ENCODE peak calls at places on chromosomes 6 and 20, in nine cellular contexts. C is hepatocyte, U is keratinocyte, J is cardiac muscle cell, P is pancreas, Y is uterus, V is neuronal stem cell, I is fibroblast of lung, M is adrenal gland. S is an unnamed sample.

GRCh38 chr20:44091026-44091425 is 96.0 kb downstream of the JPH2 start:
- DNase-seq in C (no peak), U (no peak), J (no peak), P (no peak), Y (no peak), V (no peak), I (peak; percentile 17), M (no peak), S (no peak)

GRCh38 chr6:135299256-135299655 is 118.1 kb downstream of the MYB start:
- DNase-seq in C (no peak), U (no peak), J (no peak), P (no peak), Y (no peak), V (no peak), I (no peak), M (no peak), S (no peak)

GRCh38 chr6:8082954-8083858 is 19.0 kb upstream of the BLOC1S5 start:
- DNase-seq in C (peak; percentile 16), U (peak; percentile 56), J (no peak), P (peak; percentile 23), Y (no peak), V (no peak), I (peak; percentile 84), M (peak; percentile 27), S (peak; percentile 43)

GRCh38 chr6:111523484-111524166 is 40.6 kb upstream of the REV3L start:
- DNase-seq in C (no peak), U (no peak), J (no peak), P (no peak), Y (no peak), V (no peak), I (no peak), M (no peak), S (no peak)

GRCh38 chr6:105135056-105135455 is 44.8 kb downstream of the POPDC3 start:
- DNase-seq in C (no peak), U (no peak), J (peak; percentile 59), P (no peak), Y (no peak), V (no peak), I (peak; percentile 20), M (no peak), S (no peak)

GRCh38 chr6:786946-787763 is 94.2 kb upstream of the EXOC2 start:
- DNase-seq in C (no peak), U (no peak), J (peak; percentile 34), P (no peak), Y (no peak), V (no peak), I (no peak), M (peak; percentile 13), S (no peak)

GRCh38 chr6:151389640-151390275 is 1.6 kb downstream of the ZBTB2 start:
- DNase-seq in C (peak; percentile 77), U (no peak), J (peak; percentile 51), P (peak; percentile 37), Y (peak; percentile 65), V (no peak), I (peak; percentile 78), M (peak; percentile 74), S (peak; percentile 71)

GRCh38 chr6:659716-660581 is 3.0 kb upstream of the HUS1B start:
- DNase-seq in C (no peak), U (no peak), J (no peak), P (no peak), Y (no peak), V (no peak), I (no peak), M (no peak), S (no peak)

GRCh38 chr6:31708224-31708623 is 1.6 kb downstream of the LY6G6F start:
- DNase-seq in C (no peak), U (no peak), J (no peak), P (no peak), Y (no peak), V (no peak), I (no peak), M (no peak), S (no peak)

GRCh38 chr6:79544299-79544927 is 7.2 kb upstream of the LCA5 start:
- DNase-seq in C (no peak), U (no peak), J (peak; percentile 10), P (no peak), Y (no peak), V (no peak), I (peak; percentile 56), M (no peak), S (no peak)

GRCh38 chr20:62062661-62063600 is 2.8 kb downstream of the TAF4 start:
- DNase-seq in C (no peak), U (no peak), J (no peak), P (no peak), Y (no peak), V (no peak), I (no peak), M (no peak), S (no peak)

GRCh38 chr6:72212686-72213085 is 326.3 kb downstream of the RIMS1 start:
- DNase-seq in C (no peak), U (no peak), J (no peak), P (no peak), Y (no peak), V (no peak), I (no peak), M (no peak), S (no peak)

GRCh38 chr20:48710341-48711043 is 117.3 kb downstream of the PREX1 start:
- DNase-seq in C (no peak), U (no peak), J (no peak), P (no peak), Y (no peak), V (no peak), I (no peak), M (no peak), S (no peak)

GRCh38 chr20:48708630-48709029 is 119.2 kb downstream of the PREX1 start:
- DNase-seq in C (no peak), U (no peak), J (no peak), P (no peak), Y (no peak), V (no peak), I (no peak), M (no peak), S (no peak)

GRCh38 chr20:48709292-48709691 is 118.5 kb downstream of the PREX1 start:
- DNase-seq in C (no peak), U (no peak), J (no peak), P (no peak), Y (no peak), V (no peak), I (no peak), M (no peak), S (no peak)

GRCh38 chr20:48711044-48711428 is 116.8 kb downstream of the PREX1 start:
- DNase-seq in C (no peak), U (no peak), J (no peak), P (no peak), Y (no peak), V (no peak), I (no peak), M (no peak), S (no peak)

DNA sequence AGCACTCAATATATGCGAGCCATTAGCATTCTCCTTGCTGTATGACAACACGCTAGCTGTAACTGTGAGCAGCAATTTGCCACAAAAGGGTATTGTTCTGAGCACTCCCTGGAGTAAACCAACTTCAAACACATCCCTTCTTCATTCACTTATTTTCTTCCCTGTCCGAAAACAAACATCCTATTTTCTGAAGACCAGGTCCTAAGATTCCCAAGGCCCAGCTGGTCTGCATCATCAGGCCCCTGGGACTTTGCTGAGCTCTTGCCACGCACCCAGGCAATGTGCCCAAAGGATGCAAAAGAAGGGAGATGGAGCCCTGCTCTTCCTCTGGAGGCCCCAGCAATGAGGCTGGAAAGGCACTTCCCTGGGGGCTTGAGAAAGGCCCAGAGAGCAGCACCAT is 118.1 kb downstream of the PREX1 start:
- DNase-seq in C (no peak), U (no peak), J (no peak), P (no peak), Y (no peak), V (no peak), I (no peak), M (no peak), S (no peak)
- H3K4me1 ChIP-seq in C (peaks cover 13% of the 10 kb centered on the region), U (no peaks in the 10 kb centered on the region), J (no peaks in the 10 kb centered on the region), P (no peaks in the 10 kb centered on the region), Y (no peaks in the 10 kb centered on the region), V (no peaks in the 10 kb centered on the region), I (no peaks in the 10 kb centered on the region), M (no peaks in the 10 kb centered on the region), S (peaks cover 2% of the 10 kb centered on the region)

DNA sequence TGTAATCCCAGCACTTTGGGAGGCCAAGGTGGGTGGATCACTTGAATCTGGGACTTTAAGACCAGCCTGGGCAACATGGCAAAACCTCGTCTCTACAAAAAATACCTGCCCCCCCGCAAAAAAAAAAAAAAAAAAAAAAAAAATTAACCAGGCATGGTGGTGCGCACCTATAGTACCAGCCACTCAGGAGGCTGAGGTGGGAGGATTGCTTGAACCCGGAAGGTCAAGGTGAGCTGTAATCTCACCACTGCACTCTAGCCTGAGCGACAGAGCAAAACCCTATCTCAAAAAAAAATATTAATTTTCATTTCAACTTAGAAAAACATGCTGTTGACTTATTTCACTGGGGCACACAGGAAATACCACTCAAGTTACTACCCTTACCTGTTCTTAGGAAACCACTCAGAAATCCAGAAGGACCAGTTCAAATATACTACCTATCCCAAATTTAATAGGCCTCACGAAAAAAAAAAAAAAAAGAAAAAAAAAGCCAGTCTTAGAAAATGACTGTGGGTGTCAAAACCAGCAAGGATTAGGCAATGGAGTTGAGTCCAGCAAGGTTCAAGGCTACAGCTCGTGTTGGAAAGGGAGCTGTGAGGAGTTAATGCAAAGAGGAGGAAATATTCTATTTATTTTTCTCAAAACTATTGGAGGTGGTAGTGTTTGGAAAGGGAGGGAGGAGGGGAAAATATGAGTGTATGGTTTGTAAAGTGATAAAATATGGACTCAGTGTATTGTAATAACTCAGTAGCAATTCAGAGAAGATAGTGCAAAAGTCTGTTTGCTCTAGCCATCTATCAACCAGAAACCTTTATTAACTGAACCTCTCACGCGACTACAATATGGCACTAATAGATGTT is 33.9 kb upstream of the PIM1 start:
- DNase-seq in C (peak; percentile 43), U (no peak), J (no peak), P (no peak), Y (no peak), V (no peak), I (peak; percentile 37), M (peak; percentile 43), S (no peak)
- H3K4me3 ChIP-seq in C (no peak overlapping the region), U (no peak overlapping the region), J (no peak overlapping the region), P (no peak overlapping the region), Y (no peak overlapping the region), V (no peak overlapping the region), I (no peak overlapping the region), M (no peak overlapping the region), S (no peak overlapping the region)

GRCh38 chr6:137847748-137848147 is 19.3 kb upstream of the TNFAIP3 start:
- DNase-seq in C (no peak), U (no peak), J (no peak), P (no peak), Y (no peak), V (no peak), I (no peak), M (no peak), S (no peak)
- H3K4me1 ChIP-seq in C (peaks cover 11% of the 10 kb centered on the region), U (peaks cover 29% of the 10 kb centered on the region), J (no peaks in the 10 kb centered on the region), P (no peaks in the 10 kb centered on the region), Y (no peaks in the 10 kb centered on the region), V (no peaks in the 10 kb centered on the region), I (peaks cover 8% of the 10 kb centered on the region), M (no peaks in the 10 kb centered on the region), S (no peaks in the 10 kb centered on the region)

DNA sequence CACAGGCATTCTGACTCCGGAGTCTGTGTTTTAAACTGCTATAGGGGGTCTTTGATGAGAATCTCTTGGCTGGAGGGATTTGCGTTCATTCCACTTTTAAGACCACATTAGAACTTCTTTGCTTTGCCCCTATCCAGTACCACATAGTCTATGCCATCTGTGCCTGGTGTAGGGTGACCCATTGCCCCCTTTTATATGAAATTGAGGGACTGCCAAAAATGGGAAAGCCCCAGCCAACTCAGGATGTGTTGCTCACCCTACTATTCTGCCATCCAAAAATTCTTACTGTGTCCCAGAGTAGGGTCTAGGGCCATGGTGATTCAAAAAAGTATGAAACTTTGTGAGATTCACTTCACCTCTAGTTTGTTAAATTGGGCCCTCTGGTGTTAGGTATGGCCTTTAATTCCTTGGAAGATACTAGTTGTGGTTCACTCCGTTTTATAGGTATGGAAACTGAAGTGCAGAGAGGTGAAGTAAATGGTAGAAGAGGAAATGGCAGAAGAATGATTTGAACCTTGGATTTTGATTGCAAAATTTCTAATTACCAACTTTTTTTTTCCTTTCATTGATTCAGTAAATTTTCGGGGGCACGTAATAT is 1.4 kb downstream of the PFDN4 start:
- DNase-seq in C (no peak), U (no peak), J (no peak), P (no peak), Y (no peak), V (no peak), I (no peak), M (no peak), S (no peak)
- H3K4me3 ChIP-seq in C (peak overlapping the region; percentile 98), U (peak overlapping the region; percentile 89), J (peak overlapping the region; percentile 92), P (peak overlapping the region; percentile 98), Y (peak overlapping the region; percentile 62), V (no peak overlapping the region), I (peak overlapping the region; percentile 79), M (no peak overlapping the region), S (peak overlapping the region; percentile 90)

S was measured in right cardiac atrium.